ENCODE peak calls at places on chromosomes 7 and 10, in eight cellular contexts. One of them, this sample, is unnamed.
A peak's percentile ranks its signal among the peaks of the same experiment; 100 is the strongest.

GRCh38 chr10:69709366-69709941 is 79.4 kb downstream of the FAM241B start:
- DNase-seq in body of pancreas: no peak
- DNase-seq in A549: no peak
- DNase-seq in IMR-90: no peak
- DNase-seq in HCT116: no peak
- DNase-seq in adrenal gland: no peak
- DNase-seq in tibial nerve: no peak
- DNase-seq in testis: no peak
- DNase-seq in this sample: no peak

GRCh38 chr7:41117431-41117830 is 585.5 kb downstream of the INHBA start:
- DNase-seq in body of pancreas: no peak
- DNase-seq in A549: no peak
- DNase-seq in IMR-90: no peak
- DNase-seq in HCT116: no peak
- DNase-seq in adrenal gland: no peak
- DNase-seq in tibial nerve: no peak
- DNase-seq in testis: no peak
- DNase-seq in this sample: no peak

GRCh38 chr7:102431617-102432298 is 1.6 kb upstream of the ORAI2 start:
- DNase-seq in body of pancreas: peak; percentile 24
- DNase-seq in A549: no peak
- DNase-seq in IMR-90: no peak
- DNase-seq in HCT116: no peak
- DNase-seq in adrenal gland: peak; percentile 67
- DNase-seq in tibial nerve: no peak
- DNase-seq in testis: no peak
- DNase-seq in this sample: no peak

GRCh38 chr7:43465581-43466554 is 117.0 kb upstream of the STK17A start:
- DNase-seq in body of pancreas: no peak
- DNase-seq in A549: no peak
- DNase-seq in IMR-90: peak; percentile 8
- DNase-seq in HCT116: no peak
- DNase-seq in adrenal gland: no peak
- DNase-seq in tibial nerve: no peak
- DNase-seq in testis: no peak
- DNase-seq in this sample: no peak

GRCh38 chr7:41816111-41816510 is 113.2 kb upstream of the INHBA start:
- DNase-seq in body of pancreas: no peak
- DNase-seq in A549: no peak
- DNase-seq in IMR-90: no peak
- DNase-seq in HCT116: no peak
- DNase-seq in adrenal gland: no peak
- DNase-seq in tibial nerve: no peak
- DNase-seq in testis: no peak
- DNase-seq in this sample: no peak

GRCh38 chr10:58697691-58698090 is 185.0 kb downstream of the BICC1 start:
- DNase-seq in body of pancreas: no peak
- DNase-seq in A549: no peak
- DNase-seq in IMR-90: no peak
- DNase-seq in HCT116: no peak
- DNase-seq in adrenal gland: no peak
- DNase-seq in tibial nerve: no peak
- DNase-seq in testis: no peak
- DNase-seq in this sample: no peak

GRCh38 chr10:24299587-24300258 is 90.8 kb downstream of the KIAA1217 start:
- DNase-seq in body of pancreas: no peak
- DNase-seq in A549: no peak
- DNase-seq in IMR-90: peak; percentile 72
- DNase-seq in HCT116: no peak
- DNase-seq in adrenal gland: no peak
- DNase-seq in tibial nerve: no peak
- DNase-seq in testis: no peak
- DNase-seq in this sample: no peak

GRCh38 chr7:68245688-68246087 is 1249.1 kb downstream of the TYW1 start:
- DNase-seq in body of pancreas: no peak
- DNase-seq in A549: no peak
- DNase-seq in IMR-90: no peak
- DNase-seq in HCT116: no peak
- DNase-seq in adrenal gland: no peak
- DNase-seq in tibial nerve: no peak
- DNase-seq in testis: no peak
- DNase-seq in this sample: no peak

GRCh38 chr10:8504436-8504977 is 450.0 kb downstream of the GATA3 start:
- DNase-seq in body of pancreas: no peak
- DNase-seq in A549: no peak
- DNase-seq in IMR-90: no peak
- DNase-seq in HCT116: no peak
- DNase-seq in adrenal gland: no peak
- DNase-seq in tibial nerve: no peak
- DNase-seq in testis: no peak
- DNase-seq in this sample: no peak

GRCh38 chr10:87862644-87863101 is 660 bp downstream of the KLLN start:
- DNase-seq in body of pancreas: no peak
- DNase-seq in A549: no peak
- DNase-seq in IMR-90: peak; percentile 57
- DNase-seq in HCT116: no peak
- DNase-seq in adrenal gland: no peak
- DNase-seq in tibial nerve: no peak
- DNase-seq in testis: no peak
- DNase-seq in this sample: no peak

GRCh38 chr7:34928052-34928451 is 109.2 kb downstream of the DPY19L1 start:
- DNase-seq in body of pancreas: peak; percentile 34
- DNase-seq in A549: no peak
- DNase-seq in IMR-90: no peak
- DNase-seq in HCT116: peak; percentile 31
- DNase-seq in adrenal gland: peak; percentile 28
- DNase-seq in tibial nerve: peak; percentile 5
- DNase-seq in testis: peak; percentile 92
- DNase-seq in this sample: no peak

GRCh38 chr10:58776613-58777318 is 264.1 kb downstream of the BICC1 start:
- DNase-seq in body of pancreas: no peak
- DNase-seq in A549: no peak
- DNase-seq in IMR-90: no peak
- DNase-seq in HCT116: no peak
- DNase-seq in adrenal gland: no peak
- DNase-seq in tibial nerve: no peak
- DNase-seq in testis: no peak
- DNase-seq in this sample: no peak

GRCh38 chr7:116230191-116231005 is 20.1 kb downstream of the TES start:
- DNase-seq in body of pancreas: no peak
- DNase-seq in A549: no peak
- DNase-seq in IMR-90: no peak
- DNase-seq in HCT116: no peak
- DNase-seq in adrenal gland: no peak
- DNase-seq in tibial nerve: no peak
- DNase-seq in testis: no peak
- DNase-seq in this sample: no peak

GRCh38 chr10:74113546-74113945 is 37.1 kb downstream of the AP3M1 start:
- DNase-seq in body of pancreas: no peak
- DNase-seq in A549: no peak
- DNase-seq in IMR-90: peak; percentile 22
- DNase-seq in HCT116: no peak
- DNase-seq in adrenal gland: no peak
- DNase-seq in tibial nerve: no peak
- DNase-seq in testis: no peak
- DNase-seq in this sample: no peak

GRCh38 chr7:131723926-131724325 is 167.5 kb upstream of the PODXL start:
- DNase-seq in body of pancreas: no peak
- DNase-seq in A549: peak; percentile 15
- DNase-seq in IMR-90: peak; percentile 4
- DNase-seq in HCT116: no peak
- DNase-seq in adrenal gland: no peak
- DNase-seq in tibial nerve: no peak
- DNase-seq in testis: no peak
- DNase-seq in this sample: no peak

GRCh38 chr10:26235761-26236160 is 19.2 kb downstream of the GAD2 start:
- DNase-seq in body of pancreas: no peak
- DNase-seq in A549: no peak
- DNase-seq in IMR-90: no peak
- DNase-seq in HCT116: no peak
- DNase-seq in adrenal gland: no peak
- DNase-seq in tibial nerve: no peak
- DNase-seq in testis: no peak
- DNase-seq in this sample: no peak

GRCh38 chr7:149455175-149455950 is 5.5 kb downstream of the ZNF777 start:
- DNase-seq in body of pancreas: no peak
- DNase-seq in A549: no peak
- DNase-seq in IMR-90: no peak
- DNase-seq in HCT116: no peak
- DNase-seq in adrenal gland: no peak
- DNase-seq in tibial nerve: no peak
- DNase-seq in testis: no peak
- DNase-seq in this sample: no peak

GRCh38 chr10:48684792-48685651 is at the start of gene WDFY4:
- DNase-seq in body of pancreas: no peak
- DNase-seq in A549: no peak
- DNase-seq in IMR-90: no peak
- DNase-seq in HCT116: no peak
- DNase-seq in adrenal gland: peak; percentile 18
- DNase-seq in tibial nerve: no peak
- DNase-seq in testis: no peak
- DNase-seq in this sample: no peak

GRCh38 chr10:102669206-102670064 is 25.2 kb downstream of the TRIM8 start:
- DNase-seq in body of pancreas: peak; percentile 98
- DNase-seq in A549: peak; percentile 44
- DNase-seq in IMR-90: peak; percentile 43
- DNase-seq in HCT116: peak; percentile 35
- DNase-seq in adrenal gland: peak; percentile 65
- DNase-seq in tibial nerve: no peak
- DNase-seq in testis: no peak
- DNase-seq in this sample: no peak

GRCh38 chr10:42958142-42958868 is 118.6 kb upstream of the RET start:
- DNase-seq in body of pancreas: no peak
- DNase-seq in A549: no peak
- DNase-seq in IMR-90: no peak
- DNase-seq in HCT116: no peak
- DNase-seq in adrenal gland: no peak
- DNase-seq in tibial nerve: no peak
- DNase-seq in testis: no peak
- DNase-seq in this sample: no peak

GRCh38 chr7:149448961-149449360 is 11.9 kb downstream of the ZNF777 start:
- DNase-seq in body of pancreas: no peak
- DNase-seq in A549: no peak
- DNase-seq in IMR-90: no peak
- DNase-seq in HCT116: no peak
- DNase-seq in adrenal gland: no peak
- DNase-seq in tibial nerve: no peak
- DNase-seq in testis: no peak
- DNase-seq in this sample: no peak

DNA sequence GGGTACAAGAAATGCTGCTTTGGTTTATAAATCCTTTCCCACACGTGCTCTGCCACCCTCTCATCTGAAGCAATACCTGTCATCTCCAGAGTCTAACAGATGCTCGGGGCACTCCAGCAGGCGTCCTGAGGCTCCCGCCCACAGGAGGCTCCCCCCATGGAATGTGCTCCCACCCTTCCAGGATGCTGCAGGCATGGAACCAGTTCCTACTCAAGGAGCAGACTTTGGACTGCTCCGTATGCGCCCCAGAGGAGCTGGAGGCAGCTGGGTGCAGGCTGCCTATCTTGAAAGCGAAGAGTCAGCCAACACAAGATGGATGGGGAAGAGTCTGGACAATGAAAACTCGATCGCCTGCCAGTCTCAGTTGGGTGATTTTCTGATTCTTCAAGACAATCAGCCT is 75.4 kb downstream of the VOPP1 start:
- DNase-seq in body of pancreas: no peak
- DNase-seq in A549: no peak
- DNase-seq in IMR-90: no peak
- DNase-seq in HCT116: no peak
- DNase-seq in adrenal gland: no peak
- DNase-seq in tibial nerve: no peak
- DNase-seq in testis: no peak
- DNase-seq in this sample: no peak
- H3K27ac ChIP-seq in body of pancreas: no peak overlapping the region
- H3K27ac ChIP-seq in A549: no peak overlapping the region
- H3K27ac ChIP-seq in IMR-90: no peak overlapping the region
- H3K27ac ChIP-seq in HCT116: no peak overlapping the region
- H3K27ac ChIP-seq in adrenal gland: no peak overlapping the region
- H3K27ac ChIP-seq in tibial nerve: no peak overlapping the region
- H3K27ac ChIP-seq in testis: no peak overlapping the region
- H3K27ac ChIP-seq in this sample: no peak overlapping the region

GRCh38 chr7:151024435-151025056 is at the start of gene ATG9B:
- DNase-seq in body of pancreas: no peak
- DNase-seq in A549: no peak
- DNase-seq in IMR-90: no peak
- DNase-seq in HCT116: no peak
- DNase-seq in adrenal gland: no peak
- DNase-seq in tibial nerve: no peak
- DNase-seq in testis: no peak
- DNase-seq in this sample: no peak

GRCh38 chr7:151025924-151026671 is 1.8 kb upstream of the ATG9B start:
- DNase-seq in body of pancreas: no peak
- DNase-seq in A549: no peak
- DNase-seq in IMR-90: peak; percentile 52
- DNase-seq in HCT116: no peak
- DNase-seq in adrenal gland: no peak
- DNase-seq in tibial nerve: no peak
- DNase-seq in testis: no peak
- DNase-seq in this sample: no peak

GRCh38 chr7:151028948-151029501 is 775 bp downstream of the ABCB8 start:
- DNase-seq in body of pancreas: no peak
- DNase-seq in A549: no peak
- DNase-seq in IMR-90: no peak
- DNase-seq in HCT116: no peak
- DNase-seq in adrenal gland: no peak
- DNase-seq in tibial nerve: no peak
- DNase-seq in testis: no peak
- DNase-seq in this sample: no peak

GRCh38 chr7:151031011-151031410 is 2.8 kb downstream of the ABCB8 start:
- DNase-seq in body of pancreas: no peak
- DNase-seq in A549: no peak
- DNase-seq in IMR-90: no peak
- DNase-seq in HCT116: no peak
- DNase-seq in adrenal gland: no peak
- DNase-seq in tibial nerve: no peak
- DNase-seq in testis: no peak
- DNase-seq in this sample: no peak

GRCh38 chr7:151028131-151028947 is at the start of gene ABCB8:
- DNase-seq in body of pancreas: peak; percentile 99
- DNase-seq in A549: peak; percentile 100
- DNase-seq in IMR-90: peak; percentile 98
- DNase-seq in HCT116: peak; percentile 99
- DNase-seq in adrenal gland: peak; percentile 99
- DNase-seq in tibial nerve: peak; percentile 100
- DNase-seq in testis: peak; percentile 99
- DNase-seq in this sample: peak; percentile 100
- TF ChIP-seq POLR2A in body of pancreas: peak; percentile 71
- TF ChIP-seq POLR2A in A549: peak; percentile 61
- TF ChIP-seq POLR2A in IMR-90: peak; percentile 85
- TF ChIP-seq POLR2A in HCT116: peak; percentile 33
- TF ChIP-seq POLR2A in adrenal gland: peak; percentile 61
- TF ChIP-seq POLR2A in tibial nerve: peak; percentile 82
- TF ChIP-seq POLR2A in testis: no peak
- TF ChIP-seq POLR2A in this sample: peak; percentile 59

GRCh38 chr10:5645375-5645774 is 21.0 kb downstream of the ASB13 start:
- DNase-seq in body of pancreas: peak; percentile 55
- DNase-seq in A549: no peak
- DNase-seq in IMR-90: no peak
- DNase-seq in HCT116: no peak
- DNase-seq in adrenal gland: no peak
- DNase-seq in tibial nerve: peak; percentile 46
- DNase-seq in testis: no peak
- DNase-seq in this sample: no peak
- H3K27ac ChIP-seq in body of pancreas: no peak overlapping the region
- H3K27ac ChIP-seq in A549: no peak overlapping the region
- H3K27ac ChIP-seq in IMR-90: no peak overlapping the region
- H3K27ac ChIP-seq in HCT116: no peak overlapping the region
- H3K27ac ChIP-seq in adrenal gland: no peak overlapping the region
- H3K27ac ChIP-seq in tibial nerve: peak overlapping the region; percentile 81
- H3K27ac ChIP-seq in testis: peak overlapping the region; percentile 81
- H3K27ac ChIP-seq in this sample: peak overlapping the region; percentile 69

GRCh38 chr10:98170249-98171117 is 36.0 kb downstream of the R3HCC1L start:
- DNase-seq in body of pancreas: peak; percentile 53
- DNase-seq in A549: peak; percentile 44
- DNase-seq in IMR-90: peak; percentile 60
- DNase-seq in HCT116: peak; percentile 40
- DNase-seq in adrenal gland: peak; percentile 29
- DNase-seq in tibial nerve: peak; percentile 66
- DNase-seq in testis: peak; percentile 52
- DNase-seq in this sample: no peak
- TF ChIP-seq POLR2A in body of pancreas: no peak
- TF ChIP-seq POLR2A in A549: no peak
- TF ChIP-seq POLR2A in IMR-90: no peak
- TF ChIP-seq POLR2A in HCT116: no peak
- TF ChIP-seq POLR2A in adrenal gland: no peak
- TF ChIP-seq POLR2A in tibial nerve: no peak
- TF ChIP-seq POLR2A in testis: no peak
- TF ChIP-seq POLR2A in this sample: no peak

This sample was measured in uterus.